ENCODE peak calls at places on chromosomes 13 and 19, in eight cellular contexts. E, B, I, N, W, P, F and S are unnamed samples.

GRCh38 chr13:75796825-75797224 is 160.7 kb downstream of the LMO7 start:
- DNase-seq in P (no peak), W (no peak), N (no peak), E (no peak), I (no peak), B (no peak), F (no peak), S (no peak)

GRCh38 chr13:38849316-38849715 is 141.3 kb downstream of the STOML3 start:
- DNase-seq in F (no peak), W (no peak), I (no peak), E (no peak), N (no peak), B (no peak), P (no peak), S (no peak)

GRCh38 chr19:28285917-28286316 is 927.0 kb downstream of the UQCRFS1 start:
- DNase-seq in N (no peak), B (no peak), I (no peak), E (no peak), F (no peak), P (no peak), W (no peak), S (no peak)

GRCh38 chr19:3479177-3479818 is 1.0 kb downstream of the SMIM24 start:
- DNase-seq in N (no peak), F (no peak), W (no peak), P (no peak), E (no peak), B (peak; percentile 37), I (peak; percentile 40), S (no peak)

GRCh38 chr13:84430441-84430840 is 548.2 kb upstream of the SLITRK1 start:
- DNase-seq in W (no peak), N (no peak), P (no peak), B (no peak), I (no peak), E (no peak), F (no peak), S (peak; percentile 1)

GRCh38 chr13:98443800-98444325 is 133.0 kb downstream of the STK24 start:
- DNase-seq in W (no peak), P (no peak), N (no peak), B (no peak), E (no peak), F (no peak), I (no peak), S (no peak)

GRCh38 chr13:75404721-75405120 is 77.2 kb downstream of the TBC1D4 start:
- DNase-seq in I (no peak), P (no peak), B (no peak), E (no peak), N (no peak), F (no peak), W (no peak), S (no peak)

GRCh38 chr13:91132786-91133185 is 214.7 kb upstream of the MIR17HG start:
- DNase-seq in F (no peak), E (no peak), W (no peak), B (no peak), I (no peak), P (no peak), N (no peak), S (no peak)

GRCh38 chr19:53655042-53655665 is 23.4 kb downstream of the DPRX start:
- DNase-seq in N (no peak), I (no peak), P (no peak), F (no peak), E (no peak), B (no peak), W (no peak), S (no peak)

GRCh38 chr19:17824339-17824738 is 3.0 kb upstream of the INSL3 start:
- DNase-seq in P (no peak), B (no peak), E (no peak), N (no peak), F (no peak), W (no peak), I (no peak), S (no peak)

DNA sequence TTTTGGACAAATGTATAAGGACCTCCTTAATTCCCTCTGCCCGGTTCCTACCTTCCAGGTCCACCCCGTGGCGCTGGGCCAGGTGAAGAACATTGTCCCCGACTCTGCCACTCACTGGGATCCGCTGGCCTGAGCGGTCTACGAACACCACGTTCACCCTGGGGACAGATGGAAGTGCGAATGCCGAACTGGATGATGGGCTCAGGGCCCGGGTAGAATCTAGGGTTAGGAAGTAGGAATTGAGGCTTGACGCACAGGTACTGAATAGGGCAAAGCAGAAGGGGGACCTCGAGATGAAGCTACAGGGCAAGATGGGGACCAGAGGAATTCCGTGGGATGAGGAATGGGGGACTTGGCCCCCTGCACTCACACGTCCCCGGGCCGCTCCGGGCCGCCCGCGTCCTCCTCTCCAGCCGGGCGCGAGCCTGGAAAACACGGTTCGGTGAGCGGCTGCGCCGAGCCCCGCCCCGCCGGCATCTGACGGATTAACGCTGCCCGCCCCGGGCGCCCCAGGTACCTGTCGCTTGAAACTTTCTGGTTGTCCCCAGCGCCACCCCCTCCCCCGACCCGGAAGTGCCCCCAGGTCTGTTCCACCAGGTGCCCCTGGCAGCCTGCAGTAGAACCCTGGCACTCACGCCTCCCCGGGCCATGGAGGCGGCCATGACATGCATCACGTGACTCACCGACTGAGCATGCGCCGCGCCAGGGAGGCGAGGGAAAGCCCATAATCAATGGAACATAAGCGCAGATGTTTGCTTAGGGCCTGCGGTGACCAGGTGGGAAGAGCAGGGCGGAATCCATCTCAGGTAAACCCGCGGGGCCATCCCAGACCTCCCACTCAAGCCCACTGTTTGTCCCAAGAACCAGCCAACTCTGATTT is at the start of gene FDX2:
- DNase-seq in P (peak; percentile 92), B (peak; percentile 92), W (peak; percentile 92), I (peak; percentile 91), F (peak; percentile 79), E (peak; percentile 91), N (peak; percentile 64), S (peak; percentile 67)
- TF ChIP-seq POLR2A in P (peak; percentile 44), B (peak; percentile 32), W (no peak), I (no peak), F (peak; percentile 78), E (peak; percentile 4), N (peak; percentile 73), S (no peak)

GRCh38 chr19:9828551-9829063 is 889 bp downstream of the UBL5 start:
- DNase-seq in P (no peak), N (no peak), I (no peak), F (no peak), B (no peak), E (no peak), W (no peak), S (no peak)

GRCh38 chr19:9823816-9824215 is 3.9 kb upstream of the UBL5 start:
- DNase-seq in W (no peak), N (no peak), I (no peak), E (no peak), B (no peak), P (no peak), F (no peak), S (no peak)

DNA sequence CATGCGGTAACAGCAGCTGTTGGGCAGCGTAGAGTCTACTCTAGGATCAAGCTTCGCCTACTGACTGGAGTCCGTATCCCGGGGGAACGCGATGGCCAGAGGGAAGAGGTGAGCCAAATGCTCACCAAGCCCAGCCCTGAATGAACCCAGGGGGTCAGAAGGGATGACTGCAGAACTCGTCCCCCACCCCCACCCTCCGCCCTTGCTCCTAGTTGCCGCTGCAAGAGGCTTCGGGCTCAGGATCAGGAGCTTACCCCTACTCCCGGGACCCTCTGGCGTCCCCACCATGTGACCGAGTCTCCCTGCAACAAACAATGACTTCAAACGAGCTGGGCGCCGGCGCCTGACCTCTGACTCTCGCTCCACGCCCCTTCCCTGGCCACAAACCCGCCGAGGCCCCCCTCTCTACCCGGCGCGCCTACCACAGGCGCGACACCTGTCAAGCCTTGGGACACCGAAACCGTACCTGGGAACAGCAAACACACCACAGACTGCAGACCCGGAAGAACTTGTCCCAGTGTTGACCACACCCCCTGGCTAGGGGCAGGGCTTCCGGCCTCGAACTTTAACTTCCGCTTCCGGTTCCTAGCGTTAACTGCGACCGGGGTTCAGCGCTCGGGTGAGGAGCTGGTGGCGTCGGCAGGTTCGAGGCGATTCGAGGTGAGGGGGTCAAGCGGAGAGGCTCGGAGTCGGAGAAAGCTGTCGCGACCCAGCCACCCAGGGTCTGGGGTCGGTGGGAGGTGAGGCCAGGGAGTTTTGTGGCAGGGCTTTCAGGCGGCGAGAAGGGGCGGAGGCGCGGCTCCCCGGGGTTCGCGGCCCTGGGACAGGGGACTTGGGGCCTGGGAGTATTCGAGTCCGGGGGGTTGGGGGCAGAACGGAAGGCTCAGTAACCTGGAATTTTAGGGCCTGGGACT is at the start of gene UBL5:
- DNase-seq in I (peak; percentile 92), W (peak; percentile 89), N (peak; percentile 90), B (peak; percentile 94), F (peak; percentile 82), E (peak; percentile 86), P (peak; percentile 90), S (peak; percentile 76)
- TF ChIP-seq POLR2A in I (no peak), W (no peak), N (peak; percentile 84), B (peak; percentile 90), F (peak; percentile 78), E (peak; percentile 89), P (peak; percentile 82), S (peak; percentile 72)

DNA sequence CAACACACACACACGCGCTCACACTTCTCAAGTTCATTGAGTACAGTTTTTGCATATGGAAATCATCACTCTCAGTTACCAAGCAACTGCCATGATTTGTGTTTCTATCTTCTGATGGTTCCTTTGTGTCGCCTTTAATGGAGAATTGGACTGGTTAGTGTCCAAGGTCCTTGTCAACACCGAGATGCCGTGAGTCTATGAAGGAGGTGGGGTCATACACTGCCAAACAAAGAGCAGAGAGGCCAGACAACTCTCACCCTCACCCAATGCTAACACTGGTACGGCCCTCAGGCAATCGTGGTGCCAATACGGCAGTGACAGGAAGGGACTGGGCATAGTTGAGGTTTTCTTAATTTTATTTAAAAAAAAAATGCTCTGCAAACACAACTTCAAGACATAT is 9.6 kb upstream of the SERP2 start:
- DNase-seq in F (no peak), W (no peak), E (no peak), B (no peak), I (no peak), N (no peak), P (no peak), S (no peak)
- TF ChIP-seq POLR2A in F (no peak), W (no peak), E (no peak), B (no peak), I (no peak), N (no peak), P (no peak), S (no peak)

DNA sequence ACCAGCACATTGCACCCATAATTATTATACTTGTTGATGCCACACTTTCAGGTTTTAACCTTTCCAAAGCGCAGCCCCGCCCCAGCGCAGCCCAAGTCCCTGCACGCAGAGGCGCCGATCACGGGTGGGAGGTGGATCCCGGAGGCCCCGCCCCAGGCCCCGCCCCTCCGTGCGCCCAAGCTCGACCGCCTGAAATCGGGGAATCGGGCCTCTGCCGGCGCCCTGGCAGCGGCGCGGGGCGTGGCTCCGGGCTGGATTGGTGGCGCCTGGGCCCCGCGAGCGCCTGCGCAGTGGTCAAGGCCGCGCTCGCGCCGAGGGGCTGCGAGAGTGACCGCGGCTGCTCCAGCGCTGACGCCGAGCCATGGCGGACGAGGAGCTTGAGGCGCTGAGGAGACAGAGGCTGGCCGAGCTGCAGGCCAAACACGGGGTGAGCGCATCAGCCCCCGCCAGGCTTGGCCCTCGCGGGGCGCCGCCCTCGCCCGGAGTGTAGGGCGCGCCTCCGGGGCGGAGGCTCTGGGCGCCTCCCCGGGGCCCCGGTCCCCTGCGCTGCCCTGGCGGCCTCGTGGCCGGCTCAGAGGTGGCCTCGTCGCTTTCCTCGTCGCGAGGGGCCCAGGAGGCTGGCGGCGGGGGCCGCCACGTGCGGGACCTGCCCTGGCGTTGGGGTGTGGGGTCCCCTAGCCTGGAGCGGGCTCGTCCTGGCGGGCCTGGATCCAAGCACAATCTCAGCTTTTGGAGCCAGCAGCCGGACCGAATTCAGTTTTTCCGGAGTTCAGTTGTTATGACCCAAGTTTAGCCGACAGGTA is at the start of gene PDCD5:
- DNase-seq in P (peak; percentile 97), N (peak; percentile 98), F (peak; percentile 34), B (peak; percentile 97), E (peak; percentile 97), W (peak; percentile 98), I (peak; percentile 97), S (peak; percentile 89)
- TF ChIP-seq POLR2A in P (peak; percentile 70), N (peak; percentile 98), F (peak; percentile 71), B (peak; percentile 55), E (peak; percentile 61), W (no peak), I (no peak), S (peak; percentile 81)

GRCh38 chr19:46499692-46500091 is 4.0 kb upstream of the PNMA8B start:
- DNase-seq in P (no peak), I (no peak), F (no peak), N (no peak), W (no peak), E (no peak), B (no peak), S (no peak)
- TF ChIP-seq POLR2A in P (no peak), I (no peak), F (no peak), N (no peak), W (no peak), E (no peak), B (no peak), S (no peak)